ENCODE peak calls at places on chromosomes 6 and 20, in six cellular contexts. E is heart left ventricle, D is kidney, Q is endothelial cell of umbilical vein, S is brain microvascular endothelial cell, A is IMR-90. T is an unnamed sample.

GRCh38 chr6:144297498-144298166 is 12.5 kb downstream of the UTRN start:
- DNase-seq in E (no peak), D (no peak), Q (no peak), S (no peak), A (no peak), T (no peak)

GRCh38 chr20:50610212-50610718 is 81.1 kb downstream of the RIPOR3 start:
- DNase-seq in Q (no peak), A (no peak), D (no peak), E (no peak), S (no peak), T (no peak)

GRCh38 chr6:33088931-33089640 is 13.3 kb downstream of the HLA-DPB1 start:
- DNase-seq in S (no peak), A (no peak), D (no peak), E (no peak), Q (no peak), T (peak)

GRCh38 chr20:63159826-63160640 is 55.9 kb downstream of the YTHDF1 start:
- DNase-seq in E (no peak), D (peak), A (no peak), S (no peak), Q (no peak), T (no peak)

GRCh38 chr6:127092486-127092885 is 26.0 kb upstream of the RSPO3 start:
- DNase-seq in E (no peak), S (no peak), Q (no peak), A (no peak), D (no peak), T (no peak)

GRCh38 chr20:57654998-57655811 is 35.0 kb upstream of the ZBP1 start:
- DNase-seq in D (peak), A (no peak), E (peak), Q (no peak), S (no peak), T (no peak)

GRCh38 chr6:56528412-56528841 is 114.3 kb downstream of the DST start:
- DNase-seq in Q (peak), A (peak), S (peak), D (no peak), E (no peak), T (peak)

GRCh38 chr20:41137412-41138216 is at the start of gene PLCG1:
- DNase-seq in E (peak), S (peak), D (peak), A (peak), Q (peak), T (peak)

GRCh38 chr6:44133003-44133931 is 5.9 kb downstream of the TMEM63B start:
- DNase-seq in Q (peak), S (no peak), A (peak), E (peak), D (no peak), T (peak)

GRCh38 chr6:139680819-139681218 is 306.4 kb upstream of the CITED2 start:
- DNase-seq in D (no peak), Q (no peak), A (no peak), E (no peak), S (no peak), T (no peak)

GRCh38 chr6:106517699-106518098 is 111.6 kb downstream of the RTN4IP1 start:
- DNase-seq in Q (no peak), E (no peak), A (no peak), S (no peak), D (no peak), T (no peak)

GRCh38 chr6:157551041-157551832 is 170.2 kb downstream of the ZDHHC14 start:
- DNase-seq in S (no peak), A (no peak), Q (no peak), E (no peak), D (no peak), T (no peak)

GRCh38 chr6:42188406-42188805 is 6.3 kb downstream of the GUCA1B start:
- DNase-seq in Q (no peak), E (no peak), A (no peak), D (no peak), S (no peak), T (no peak)

GRCh38 chr6:33173228-33174180 is 18.8 kb downstream of the COL11A2 start:
- DNase-seq in S (no peak), E (no peak), Q (no peak), A (no peak), D (no peak), T (no peak)

GRCh38 chr6:39430446-39430845 is 107.9 kb upstream of the KCNK16 start:
- DNase-seq in D (no peak), E (no peak), A (no peak), Q (no peak), S (no peak), T (no peak)

GRCh38 chr6:101851911-101852310 is 458.4 kb downstream of the GRIK2 start:
- DNase-seq in A (peak), D (no peak), S (no peak), E (no peak), Q (no peak), T (peak)

GRCh38 chr20:19885981-19886665 is 128.1 kb downstream of the RIN2 start:
- DNase-seq in D (peak), A (peak), E (peak), Q (peak), S (peak), T (peak)

GRCh38 chr20:23988561-23988960 is at the start of gene GGTLC1:
- DNase-seq in Q (no peak), D (no peak), A (no peak), S (no peak), E (no peak), T (no peak)

GRCh38 chr6:82910818-82911217 is 154.8 kb downstream of the UBE3D start:
- DNase-seq in Q (no peak), A (no peak), S (no peak), E (no peak), D (no peak), T (no peak)

GRCh38 chr6:53794720-53795253 is at the start of gene LRRC1:
- DNase-seq in S (peak), A (peak), E (peak), Q (peak), D (peak), T (peak)

GRCh38 chr6:151701820-151702562 is 105.5 kb upstream of the ESR1 start:
- DNase-seq in Q (no peak), S (no peak), E (no peak), D (no peak), A (no peak), T (no peak)

GRCh38 chr6:3518356-3518841 is 61.5 kb upstream of the SLC22A23 start:
- DNase-seq in D (no peak), A (peak), Q (no peak), S (no peak), E (no peak), T (peak)

GRCh38 chr6:135270676-135271536 is 89.8 kb downstream of the MYB start:
- DNase-seq in D (peak), E (no peak), Q (peak), A (no peak), S (no peak), T (no peak)

GRCh38 chr6:84119277-84119676 is 85.7 kb downstream of the MRAP2 start:
- DNase-seq in S (no peak), D (no peak), A (peak), Q (no peak), E (no peak), T (no peak)

GRCh38 chr6:168528457-168529095 is 87.6 kb downstream of the SMOC2 start:
- DNase-seq in Q (peak), E (no peak), D (no peak), S (no peak), A (no peak), T (peak)

GRCh38 chr6:138004423-138005287 is 102.6 kb downstream of the PERP start:
- DNase-seq in S (peak), Q (peak), D (no peak), E (no peak), A (peak), T (peak)

GRCh38 chr6:110039364-110039995 is 61.4 kb downstream of the GPR6 start:
- DNase-seq in E (peak), D (peak), A (peak), S (peak), Q (peak), T (peak)

GRCh38 chr20:13061381-13061780 is 52.6 kb downstream of the SPTLC3 start:
- DNase-seq in A (no peak), S (no peak), D (no peak), E (no peak), Q (no peak), T (no peak)

DNA sequence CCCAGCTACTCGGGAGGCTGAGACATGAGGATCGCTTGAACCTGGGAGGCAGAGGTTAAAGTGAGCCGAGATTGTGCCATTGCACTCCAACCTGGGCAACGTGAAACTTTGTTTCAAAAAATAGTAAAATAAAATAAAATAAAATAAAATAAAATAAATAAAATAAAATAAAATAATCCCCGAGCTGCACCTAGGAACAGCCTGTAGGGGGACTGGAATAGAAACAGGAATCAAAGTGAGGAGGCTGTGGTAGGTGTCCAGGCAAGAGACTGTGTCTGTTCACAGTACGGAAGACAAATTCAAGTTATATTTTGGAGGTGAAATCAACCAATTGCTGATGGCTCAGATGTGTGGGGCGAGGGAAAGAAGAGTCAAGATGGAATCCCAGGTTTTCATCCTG is 86.2 kb downstream of the KCNB1 start:
- DNase-seq in S (no peak), D (no peak), E (no peak), Q (no peak), A (no peak), T (no peak)
- TF ChIP-seq CTCF in S (peak), D (no peak), E (no peak), Q (no peak), A (peak), T (peak)

GRCh38 chr6:10586302-10586701 is 65.2 kb downstream of the GCNT2 start:
- DNase-seq in Q (no peak), E (no peak), S (no peak), A (no peak), D (no peak), T (no peak)
- H3K4me3 ChIP-seq in Q (no peak), E (no peak), S (no peak), A (no peak), D (no peak), T (no peak)

GRCh38 chr20:58867211-58867610 is 14.7 kb downstream of the GNAS start:
- DNase-seq in A (no peak), E (no peak), S (no peak), D (no peak), Q (no peak), T (peak)

GRCh38 chr20:58870293-58871014 is 17.9 kb downstream of the GNAS start:
- DNase-seq in A (peak), E (peak), S (peak), D (no peak), Q (peak), T (peak)

GRCh38 chr20:58871533-58872102 is 19.1 kb downstream of the GNAS start:
- DNase-seq in Q (no peak), D (no peak), E (no peak), S (no peak), A (no peak), T (no peak)

GRCh38 chr20:58869662-58870227 is 17.2 kb downstream of the GNAS start:
- DNase-seq in S (no peak), E (no peak), Q (no peak), A (no peak), D (no peak), T (no peak)

DNA sequence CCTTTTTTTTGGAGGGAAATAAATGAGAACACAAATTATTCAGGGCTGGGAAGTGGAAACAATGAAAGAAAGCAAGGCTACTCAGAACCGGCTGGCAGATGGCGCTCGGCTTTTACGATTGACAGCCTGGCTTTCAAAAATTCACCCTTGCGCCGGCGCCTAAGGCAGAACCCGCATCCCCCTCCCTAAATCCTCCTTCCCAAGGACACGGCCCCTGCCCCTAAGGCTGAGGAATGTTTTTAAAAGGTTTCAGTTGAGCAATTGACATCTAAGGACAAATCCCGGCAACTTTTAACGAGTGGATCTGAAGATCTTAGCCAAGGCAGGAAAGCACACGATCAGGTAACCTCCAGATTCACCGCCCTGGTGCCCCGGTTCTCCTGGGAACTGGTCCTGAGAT is 16.3 kb downstream of the GNAS start:
- DNase-seq in D (no peak), A (no peak), E (no peak), Q (no peak), S (no peak), T (no peak)
- TF ChIP-seq CTCF in D (peak), A (peak), E (no peak), Q (no peak), S (peak), T (no peak)

GRCh38 chr6:20400476-20401402 is 940 bp upstream of the E2F3 start:
- DNase-seq in D (peak), A (no peak), Q (peak), E (peak), S (peak), T (peak)
- H3K4me3 ChIP-seq in D (peak), A (peak), Q (peak), E (peak), S (peak), T (peak)

T was measured in cardiac fibroblast.